ENCODE peak calls at places on chromosomes 12 and 14, in six cellular contexts. Y is A549, B is lower leg skin, V is Peyer's patch, L is gastrocnemius medialis, R is body of pancreas. M is an unnamed sample.
A peak's percentile ranks its signal among the peaks of the same experiment; 100 is the strongest.

GRCh38 chr12:115964626-115965025 is 312.9 kb downstream of the MED13L start:
- DNase-seq in L (no peak), V (no peak), B (no peak), Y (no peak), R (no peak), M (no peak)

GRCh38 chr12:56487448-56488040 is 417 bp downstream of the GLS2 start:
- DNase-seq in V (peak; percentile 61), B (peak; percentile 89), L (no peak), Y (no peak), R (peak; percentile 79), M (peak; percentile 22)

GRCh38 chr12:102023343-102023930 is 38.4 kb downstream of the WASHC3 start:
- DNase-seq in V (no peak), Y (no peak), R (no peak), L (no peak), B (no peak), M (no peak)

GRCh38 chr12:67287311-67287710 is 18.2 kb downstream of the CAND1 start:
- DNase-seq in B (no peak), L (no peak), Y (no peak), V (no peak), R (no peak), M (no peak)

GRCh38 chr12:78562358-78563205 is 302.0 kb upstream of the SYT1 start:
- DNase-seq in Y (peak; percentile 46), R (no peak), V (no peak), B (no peak), L (no peak), M (no peak)

GRCh38 chr14:50318031-50318626 is 6.0 kb downstream of the DMAC2L start:
- DNase-seq in B (no peak), Y (peak; percentile 46), V (no peak), L (no peak), R (no peak), M (no peak)

GRCh38 chr14:65413739-65414045 is 1.2 kb downstream of the FUT8 start:
- DNase-seq in L (no peak), B (no peak), R (no peak), Y (no peak), V (no peak), M (no peak)

GRCh38 chr12:6703631-6704030 is 3.0 kb upstream of the PIANP start:
- DNase-seq in Y (peak; percentile 65), B (no peak), R (no peak), L (no peak), V (no peak), M (no peak)

GRCh38 chr12:131929530-131930456 is 717 bp downstream of the PUS1 start:
- DNase-seq in R (peak; percentile 27), L (no peak), V (peak; percentile 70), B (no peak), Y (peak; percentile 41), M (peak; percentile 61)

GRCh38 chr14:55747186-55747585 is 167.2 kb downstream of the KTN1 start:
- DNase-seq in Y (no peak), V (no peak), B (no peak), R (no peak), L (no peak), M (no peak)

GRCh38 chr12:62720661-62721330 is 214.2 kb downstream of the PPM1H start:
- DNase-seq in Y (no peak), V (no peak), B (no peak), L (peak; percentile 26), R (no peak), M (no peak)

GRCh38 chr14:56787530-56787929 is 22.7 kb downstream of the OTX2 start:
- DNase-seq in B (no peak), Y (no peak), V (no peak), L (no peak), R (no peak), M (no peak)

DNA sequence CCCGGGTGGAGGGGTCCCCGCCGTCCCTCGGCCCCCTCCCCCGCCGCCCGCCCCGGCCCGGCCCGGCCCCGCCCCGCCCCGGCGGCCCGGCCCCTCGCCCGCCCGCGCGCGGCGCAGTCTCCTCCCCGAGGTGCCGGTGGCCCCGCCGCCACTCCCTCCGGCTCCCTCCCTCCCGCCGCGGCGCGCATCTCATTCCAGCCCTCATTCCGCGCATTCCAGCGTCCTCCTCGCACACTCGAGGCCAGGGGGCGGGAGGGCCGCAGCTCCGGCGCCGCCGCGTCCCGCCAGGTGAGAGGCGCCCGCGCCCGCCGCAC is at the start of gene TEAD4:
- DNase-seq in V (peak; percentile 75), R (peak; percentile 83), L (peak; percentile 71), Y (peak; percentile 89), B (peak; percentile 89), M (peak; percentile 48)
- TF ChIP-seq POLR2A in V (no peak), R (no peak), L (no peak), Y (peak; percentile 69), B (no peak), M (no peak)

DNA sequence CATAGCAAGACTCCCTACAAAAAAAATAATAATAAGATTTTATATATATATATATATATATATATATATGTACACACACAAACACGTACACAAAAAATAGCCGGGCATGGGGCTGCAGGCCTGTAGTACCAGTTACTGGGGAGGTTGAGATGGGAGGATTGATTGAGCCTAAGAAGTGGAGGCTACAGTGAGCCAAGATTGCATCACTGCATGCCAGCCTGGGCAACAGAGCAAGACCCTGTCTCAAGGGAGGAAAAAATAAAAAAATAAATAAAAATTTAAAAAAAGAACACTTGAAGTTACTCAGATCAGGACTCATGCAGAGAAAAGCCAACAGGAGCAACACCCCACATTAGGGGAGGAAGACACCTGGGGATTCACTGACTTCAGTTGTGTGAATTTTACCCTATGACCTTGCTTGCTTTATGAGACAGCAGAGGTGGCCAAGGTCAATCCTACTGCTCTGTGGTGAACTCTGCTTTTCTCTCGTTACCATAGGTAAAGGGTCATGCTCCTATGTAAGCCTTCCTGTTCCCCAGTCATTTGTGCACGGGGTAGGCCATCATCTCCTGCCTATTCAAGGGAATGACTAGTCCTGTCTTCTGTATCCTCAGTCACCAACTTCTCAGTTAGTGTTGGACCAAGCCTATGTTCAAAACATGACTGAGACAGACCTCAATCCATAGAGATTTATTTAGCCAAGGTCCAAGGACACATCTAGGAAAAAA is 1119.8 kb upstream of the TMEM132C start:
- DNase-seq in R (no peak), Y (no peak), L (no peak), B (no peak), V (no peak), M (no peak)
- TF ChIP-seq POLR2A in R (no peak), Y (no peak), L (no peak), B (no peak), V (no peak), M (no peak)

DNA sequence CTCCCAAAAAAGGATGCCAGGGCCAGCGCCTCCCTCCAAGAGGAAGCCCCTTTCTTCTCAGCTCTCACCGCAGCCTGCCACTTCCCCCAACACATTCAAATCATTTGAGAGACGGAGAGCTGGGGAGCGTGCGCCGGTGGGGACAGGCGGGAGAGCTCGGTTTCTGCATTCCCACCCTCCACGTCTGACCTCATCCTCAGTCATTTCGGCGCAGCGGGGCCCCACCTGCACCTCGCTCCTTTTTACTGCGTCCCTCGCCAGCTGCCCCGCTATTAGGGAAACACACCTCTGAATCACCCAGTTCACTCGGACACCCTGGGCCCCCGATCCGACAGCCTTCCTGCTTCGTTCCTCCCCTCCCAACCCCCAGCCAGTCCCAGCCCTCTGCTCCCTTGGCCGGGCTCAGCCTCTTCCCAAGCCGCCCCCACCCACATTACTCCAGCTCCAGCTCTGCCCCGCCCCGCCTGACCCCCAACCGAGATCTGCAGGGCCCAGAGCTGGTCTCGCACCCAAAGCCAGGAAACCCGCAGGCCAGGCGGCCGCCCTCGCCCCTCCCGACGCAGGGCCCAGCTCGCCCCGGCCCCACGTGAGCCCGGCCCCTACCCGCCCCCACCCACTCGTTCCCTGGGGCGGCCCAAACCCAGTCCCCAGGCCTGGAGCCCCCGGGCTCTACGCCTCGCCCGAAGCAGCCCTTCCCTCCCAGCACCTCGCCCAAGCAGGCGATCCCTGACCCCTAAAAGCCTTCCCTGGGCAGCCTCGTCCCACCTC is 797 bp downstream of the CORO1C start:
- DNase-seq in L (peak; percentile 75), Y (peak; percentile 73), R (peak; percentile 65), V (peak; percentile 76), B (peak; percentile 94), M (peak; percentile 41)
- TF ChIP-seq POLR2A in L (peak; percentile 79), Y (no peak), R (peak; percentile 77), V (peak; percentile 60), B (no peak), M (peak; percentile 51)

GRCh38 chr14:58395565-58395814 is 240 bp upstream of the TOMM20L start:
- DNase-seq in B (no peak), L (no peak), Y (no peak), V (no peak), R (no peak), M (no peak)

GRCh38 chr14:58395815-58396626 is at the start of gene TOMM20L:
- DNase-seq in B (peak; percentile 94), Y (peak; percentile 69), V (peak; percentile 88), R (peak; percentile 74), L (peak; percentile 30), M (peak; percentile 86)

DNA sequence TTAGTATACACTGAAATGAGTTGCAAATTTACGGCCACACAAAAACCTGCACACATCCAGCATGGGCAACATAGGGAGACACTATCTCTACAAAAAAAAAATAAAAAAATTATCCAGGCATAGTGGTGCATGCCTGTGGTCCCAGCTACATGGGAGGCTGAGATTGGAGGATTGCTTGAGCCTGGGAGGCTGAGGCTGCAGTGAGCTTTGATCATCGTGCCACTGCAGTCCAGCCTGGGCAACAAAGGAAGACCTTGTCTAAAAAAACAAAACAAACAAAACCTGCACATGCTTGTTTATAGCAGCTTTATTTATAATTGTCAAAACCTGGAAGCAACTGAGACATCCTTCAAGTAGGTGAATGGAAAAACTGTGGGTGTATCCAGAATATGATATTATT is 4.9 kb upstream of the TOMM20L start:
- DNase-seq in R (no peak), L (no peak), V (no peak), Y (no peak), B (no peak), M (no peak)
- TF ChIP-seq POLR2A in R (no peak), L (no peak), V (no peak), Y (no peak), B (no peak), M (no peak)

GRCh38 chr14:96502621-96503251 is 554 bp downstream of the PAPOLA start:
- DNase-seq in V (no peak), R (peak; percentile 51), Y (peak; percentile 41), B (peak; percentile 90), L (peak; percentile 30), M (peak; percentile 60)

GRCh38 chr14:96497586-96497985 is 4.6 kb upstream of the PAPOLA start:
- DNase-seq in R (no peak), B (no peak), Y (no peak), V (no peak), L (no peak), M (no peak)

GRCh38 chr14:96501383-96501745 is 818 bp upstream of the PAPOLA start:
- DNase-seq in Y (no peak), V (no peak), B (no peak), L (no peak), R (no peak), M (no peak)

GRCh38 chr14:96497087-96497486 is 5.1 kb upstream of the PAPOLA start:
- DNase-seq in V (no peak), L (no peak), B (no peak), Y (no peak), R (no peak), M (no peak)

GRCh38 chr14:96501746-96502620 is at the start of gene PAPOLA:
- DNase-seq in R (peak; percentile 96), L (peak; percentile 94), Y (peak; percentile 97), V (peak; percentile 96), B (peak; percentile 98), M (peak; percentile 85)
- TF ChIP-seq POLR2A in R (peak; percentile 94), L (peak; percentile 87), Y (peak; percentile 54), V (peak; percentile 82), B (peak; percentile 77), M (peak; percentile 91)

GRCh38 chr14:54509546-54510501 is at the start of gene CGRRF1:
- DNase-seq in B (peak; percentile 99), V (peak; percentile 97), Y (peak; percentile 98), L (peak; percentile 98), R (peak; percentile 98), M (peak; percentile 93)
- TF ChIP-seq POLR2A in B (no peak), V (peak; percentile 59), Y (peak; percentile 87), L (peak; percentile 66), R (peak; percentile 84), M (peak; percentile 61)